ENCODE peak calls at places on chromosomes 7 and 10, in ten cellular contexts. W, X, Y, M, R, Q, I, T, C and V are unnamed samples.

GRCh38 chr7:112759905-112760304 is 30.3 kb downstream of the TMEM168 start:
- DNase-seq in M (no peak), T (no peak), C (no peak), I (no peak), Q (peak), R (no peak), Y (peak), W (no peak), X (no peak), V (no peak)

GRCh38 chr7:127844165-127844564 is 187.1 kb downstream of the LRRC4 start:
- DNase-seq in Y (no peak), Q (no peak), C (peak), W (no peak), M (no peak), R (no peak), X (no peak), T (no peak), I (no peak), V (no peak)

GRCh38 chr10:97792058-97792721 is 20.4 kb upstream of the SFRP5 start:
- DNase-seq in X (peak), M (peak), Q (peak), R (peak), W (peak), C (peak), Y (peak), I (peak), T (no peak), V (no peak)

GRCh38 chr10:28241766-28242399 is 61.0 kb downstream of the MPP7 start:
- DNase-seq in T (peak), M (no peak), I (no peak), X (no peak), C (peak), W (peak), Q (peak), R (no peak), Y (peak), V (no peak)

GRCh38 chr10:128040681-128041080 is 85.5 kb downstream of the MKI67 start:
- DNase-seq in C (no peak), I (no peak), R (no peak), W (no peak), Y (no peak), Q (no peak), X (no peak), M (no peak), T (no peak), V (no peak)

GRCh38 chr7:2477447-2478386 is 1.5 kb upstream of the GRIFIN start:
- DNase-seq in X (peak), M (peak), C (peak), W (peak), I (peak), R (peak), Y (peak), T (no peak), Q (peak), V (no peak)

GRCh38 chr7:23022258-23022745 is 8.4 kb upstream of the HYCC1 start:
- DNase-seq in R (no peak), I (no peak), Q (peak), Y (peak), X (no peak), T (no peak), C (no peak), W (no peak), M (peak), V (no peak)

GRCh38 chr10:90302758-90303443 is 554.9 kb downstream of the HTR7 start:
- DNase-seq in Y (no peak), T (no peak), M (no peak), R (no peak), C (no peak), Q (no peak), W (no peak), X (no peak), I (no peak), V (no peak)

GRCh38 chr7:98598846-98599615 is 18.1 kb upstream of the NPTX2 start:
- DNase-seq in M (no peak), R (no peak), Y (no peak), X (no peak), T (no peak), I (no peak), Q (no peak), C (no peak), W (no peak), V (no peak)

GRCh38 chr10:121910673-121911420 is 17.0 kb downstream of the ATE1 start:
- DNase-seq in T (no peak), C (peak), Y (peak), X (no peak), I (no peak), Q (peak), R (no peak), W (no peak), M (no peak), V (no peak)

GRCh38 chr10:59864141-59864962 is 42.0 kb downstream of the CCDC6 start:
- DNase-seq in C (no peak), T (no peak), X (no peak), M (no peak), R (no peak), W (no peak), I (no peak), Q (no peak), Y (no peak), V (no peak)

GRCh38 chr10:78604286-78604685 is 464.5 kb upstream of the ZMIZ1 start:
- DNase-seq in C (no peak), I (no peak), Y (no peak), M (no peak), R (peak), W (no peak), Q (no peak), T (no peak), X (no peak), V (no peak)

GRCh38 chr10:48981310-48981907 is 41.8 kb upstream of the LRRC18 start:
- DNase-seq in M (no peak), C (peak), R (peak), T (peak), Y (peak), Q (peak), I (peak), X (peak), W (peak), V (no peak)

GRCh38 chr7:37054631-37055300 is 330.5 kb upstream of the AOAH start:
- DNase-seq in Q (no peak), I (no peak), W (no peak), R (no peak), X (no peak), C (no peak), Y (no peak), T (no peak), M (no peak), V (no peak)